ENCODE peak calls at places on chromosomes 7 and 10, in seven cellular contexts. C, N, D, X, T, A and W are unnamed samples.

GRCh38 chr7:27156508-27156898 is at the start of gene HOXA7:
- DNase-seq in A (no peak), T (peak), N (peak), C (no peak), D (no peak), X (no peak), W (peak)

GRCh38 chr10:21929070-21929469 is 74.5 kb downstream of the DNAJC1 start:
- DNase-seq in A (no peak), T (no peak), X (no peak), N (no peak), C (no peak), D (no peak), W (no peak)

GRCh38 chr7:32357535-32358277 is 132.5 kb downstream of the LSM5 start:
- DNase-seq in X (no peak), D (no peak), T (no peak), A (peak), C (no peak), N (no peak), W (no peak)

GRCh38 chr7:1566687-1567081 is 3.1 kb downstream of the PSMG3 start:
- DNase-seq in A (no peak), C (no peak), N (no peak), T (no peak), D (no peak), X (no peak), W (no peak)

GRCh38 chr10:92080244-92080643 is 156.7 kb downstream of the BTAF1 start:
- DNase-seq in X (no peak), C (no peak), N (no peak), A (no peak), D (no peak), T (no peak), W (no peak)

GRCh38 chr7:7654964-7655363 is 14.4 kb downstream of the UMAD1 start:
- DNase-seq in X (no peak), A (no peak), T (no peak), N (no peak), D (no peak), C (no peak), W (no peak)

GRCh38 chr7:38169862-38170261 is 8.2 kb upstream of the STARD3NL start:
- DNase-seq in X (no peak), D (no peak), C (no peak), N (no peak), A (no peak), T (peak), W (no peak)

GRCh38 chr7:139075031-139075652 is 34.4 kb downstream of the ZC3HAV1 start:
- DNase-seq in X (peak), N (peak), A (peak), C (peak), D (peak), T (peak), W (peak)

GRCh38 chr7:107118109-107118900 is 50.5 kb upstream of the HBP1 start:
- DNase-seq in A (no peak), X (no peak), D (no peak), C (no peak), N (no peak), T (no peak), W (no peak)

GRCh38 chr10:10831085-10831484 is 186.6 kb upstream of the CELF2 start:
- DNase-seq in D (no peak), A (no peak), T (no peak), N (no peak), X (no peak), C (no peak), W (no peak)

GRCh38 chr10:69541463-69541862 is 31.8 kb downstream of the NEUROG3 start:
- DNase-seq in C (no peak), D (no peak), X (no peak), N (no peak), T (no peak), A (no peak), W (no peak)

GRCh38 chr10:97598407-97599271 is 9.1 kb downstream of the C10orf62 start:
- DNase-seq in N (no peak), X (no peak), T (no peak), C (no peak), A (no peak), D (no peak), W (no peak)

GRCh38 chr7:7201583-7202374 is 19.4 kb downstream of the C1GALT1 start:
- DNase-seq in A (peak), N (peak), D (peak), C (peak), X (peak), T (peak), W (peak)

GRCh38 chr7:139899328-139900020 is 70.4 kb downstream of the TBXAS1 start:
- DNase-seq in X (no peak), N (no peak), C (no peak), D (no peak), T (no peak), A (no peak), W (no peak)

GRCh38 chr10:91238191-91238590 is 17.7 kb downstream of the PCGF5 start:
- DNase-seq in D (no peak), A (no peak), X (no peak), C (no peak), N (no peak), T (no peak), W (no peak)

GRCh38 chr7:12771378-12771877 is 84.0 kb downstream of the ARL4A start:
- DNase-seq in D (no peak), C (no peak), T (no peak), N (no peak), X (no peak), A (no peak), W (no peak)

GRCh38 chr10:95295031-95295755 is 4.4 kb upstream of the PDLIM1 start:
- DNase-seq in A (peak), N (peak), T (peak), D (no peak), C (no peak), X (peak), W (peak)

GRCh38 chr7:21996641-21997040 is 50.9 kb upstream of the CDCA7L start:
- DNase-seq in D (no peak), A (no peak), C (no peak), N (no peak), T (no peak), X (no peak), W (no peak)

GRCh38 chr10:88401671-88402347 is 181.3 kb downstream of the RNLS start:
- DNase-seq in C (no peak), T (no peak), D (no peak), N (no peak), X (no peak), A (no peak), W (no peak)